ENCODE peak calls at places on chromosomes 2 and 18, in ten cellular contexts. One of them, this sample, is unnamed. For H3K27me3, the result is how much of the 10 kb centered on the place peaks cover.

GRCh38 chr18:9474103-9474982 is 970 bp upstream of the RALBP1 start:
- DNase-seq in CD4-positive, alpha-beta memory T cell: no peak
- DNase-seq in sigmoid colon: peak
- DNase-seq in astrocyte: peak
- DNase-seq in neuronal stem cell: no peak
- DNase-seq in ovary: peak
- DNase-seq in spleen: peak
- DNase-seq in left ventricle myocardium inferior: no peak
- DNase-seq in GM23248: peak
- DNase-seq in fibroblast of lung: no peak
- DNase-seq in this sample: peak

GRCh38 chr2:8154936-8155335 is 526.9 kb upstream of the ID2 start:
- DNase-seq in astrocyte: peak
- DNase-seq in fibroblast of lung: no peak
- DNase-seq in left ventricle myocardium inferior: no peak
- DNase-seq in neuronal stem cell: no peak
- DNase-seq in GM23248: peak
- DNase-seq in spleen: no peak
- DNase-seq in CD4-positive, alpha-beta memory T cell: no peak
- DNase-seq in ovary: no peak
- DNase-seq in sigmoid colon: no peak
- DNase-seq in this sample: no peak

GRCh38 chr2:237904806-237905599 is 45.6 kb downstream of the RAMP1 start:
- DNase-seq in spleen: peak
- DNase-seq in CD4-positive, alpha-beta memory T cell: no peak
- DNase-seq in GM23248: peak
- DNase-seq in left ventricle myocardium inferior: peak
- DNase-seq in fibroblast of lung: peak
- DNase-seq in ovary: no peak
- DNase-seq in neuronal stem cell: no peak
- DNase-seq in sigmoid colon: peak
- DNase-seq in astrocyte: peak
- DNase-seq in this sample: peak

GRCh38 chr2:168655207-168655606 is 147.2 kb upstream of the NOSTRIN start:
- DNase-seq in neuronal stem cell: no peak
- DNase-seq in left ventricle myocardium inferior: no peak
- DNase-seq in fibroblast of lung: no peak
- DNase-seq in astrocyte: no peak
- DNase-seq in sigmoid colon: no peak
- DNase-seq in CD4-positive, alpha-beta memory T cell: no peak
- DNase-seq in ovary: no peak
- DNase-seq in GM23248: no peak
- DNase-seq in spleen: no peak
- DNase-seq in this sample: no peak

GRCh38 chr2:179613701-179614100 is 247.7 kb downstream of the ZNF385B start:
- DNase-seq in CD4-positive, alpha-beta memory T cell: no peak
- DNase-seq in neuronal stem cell: no peak
- DNase-seq in spleen: no peak
- DNase-seq in astrocyte: no peak
- DNase-seq in left ventricle myocardium inferior: no peak
- DNase-seq in GM23248: peak
- DNase-seq in fibroblast of lung: peak
- DNase-seq in ovary: no peak
- DNase-seq in sigmoid colon: no peak
- DNase-seq in this sample: peak

GRCh38 chr2:232204457-232204931 is 174.1 kb upstream of the ALPP start:
- DNase-seq in spleen: no peak
- DNase-seq in astrocyte: peak
- DNase-seq in left ventricle myocardium inferior: peak
- DNase-seq in GM23248: peak
- DNase-seq in fibroblast of lung: no peak
- DNase-seq in neuronal stem cell: no peak
- DNase-seq in CD4-positive, alpha-beta memory T cell: no peak
- DNase-seq in ovary: peak
- DNase-seq in sigmoid colon: peak
- DNase-seq in this sample: no peak

GRCh38 chr2:111162718-111163331 is 42.1 kb downstream of the BCL2L11 start:
- DNase-seq in spleen: no peak
- DNase-seq in ovary: no peak
- DNase-seq in neuronal stem cell: no peak
- DNase-seq in sigmoid colon: no peak
- DNase-seq in left ventricle myocardium inferior: no peak
- DNase-seq in fibroblast of lung: no peak
- DNase-seq in GM23248: no peak
- DNase-seq in CD4-positive, alpha-beta memory T cell: no peak
- DNase-seq in astrocyte: peak
- DNase-seq in this sample: no peak

GRCh38 chr2:239368321-239368720 is 32.5 kb downstream of the HDAC4 start:
- DNase-seq in astrocyte: no peak
- DNase-seq in sigmoid colon: peak
- DNase-seq in spleen: no peak
- DNase-seq in ovary: peak
- DNase-seq in CD4-positive, alpha-beta memory T cell: no peak
- DNase-seq in neuronal stem cell: no peak
- DNase-seq in left ventricle myocardium inferior: no peak
- DNase-seq in fibroblast of lung: no peak
- DNase-seq in GM23248: no peak
- DNase-seq in this sample: no peak

GRCh38 chr2:218721934-218722333 is 11.3 kb downstream of the TTLL4 start:
- DNase-seq in neuronal stem cell: no peak
- DNase-seq in spleen: no peak
- DNase-seq in fibroblast of lung: no peak
- DNase-seq in sigmoid colon: no peak
- DNase-seq in GM23248: no peak
- DNase-seq in astrocyte: no peak
- DNase-seq in ovary: no peak
- DNase-seq in left ventricle myocardium inferior: no peak
- DNase-seq in CD4-positive, alpha-beta memory T cell: no peak
- DNase-seq in this sample: no peak

GRCh38 chr2:1886405-1886992 is 142.2 kb upstream of the PXDN start:
- DNase-seq in fibroblast of lung: peak
- DNase-seq in ovary: no peak
- DNase-seq in GM23248: peak
- DNase-seq in astrocyte: peak
- DNase-seq in sigmoid colon: no peak
- DNase-seq in neuronal stem cell: peak
- DNase-seq in left ventricle myocardium inferior: peak
- DNase-seq in spleen: no peak
- DNase-seq in CD4-positive, alpha-beta memory T cell: no peak
- DNase-seq in this sample: peak
- H3K27me3 ChIP-seq in fibroblast of lung: under half
- H3K27me3 ChIP-seq in ovary: under half
- H3K27me3 ChIP-seq in GM23248: under half
- H3K27me3 ChIP-seq in astrocyte: under half
- H3K27me3 ChIP-seq in sigmoid colon: under half
- H3K27me3 ChIP-seq in neuronal stem cell: under half
- H3K27me3 ChIP-seq in left ventricle myocardium inferior: under half
- H3K27me3 ChIP-seq in spleen: under half
- H3K27me3 ChIP-seq in CD4-positive, alpha-beta memory T cell: under half
- H3K27me3 ChIP-seq in this sample: under half

DNA sequence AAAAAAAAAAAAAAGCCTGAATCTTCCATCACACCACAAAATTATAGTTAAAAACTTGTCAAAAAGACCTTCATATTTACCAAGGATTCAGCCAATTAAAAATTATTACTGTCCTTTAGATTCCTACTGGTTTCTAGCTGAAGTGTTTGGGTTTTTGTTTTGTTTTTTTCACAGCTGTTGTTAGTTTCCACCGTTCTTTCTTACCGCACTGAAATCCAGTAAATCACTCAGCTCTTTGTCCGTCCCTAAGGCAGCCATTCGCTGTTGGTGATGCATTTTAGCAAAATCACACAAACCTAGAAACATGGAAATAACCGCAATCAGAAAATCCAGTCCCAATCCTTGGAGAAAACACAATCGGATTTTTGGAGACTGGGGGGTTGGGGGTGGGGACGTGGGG is 1.2 kb downstream of the TCF4 start:
- DNase-seq in GM23248: peak
- DNase-seq in neuronal stem cell: no peak
- DNase-seq in ovary: no peak
- DNase-seq in sigmoid colon: no peak
- DNase-seq in spleen: no peak
- DNase-seq in CD4-positive, alpha-beta memory T cell: no peak
- DNase-seq in astrocyte: peak
- DNase-seq in left ventricle myocardium inferior: no peak
- DNase-seq in fibroblast of lung: peak
- DNase-seq in this sample: no peak
- H3K4me3 ChIP-seq in GM23248: peak
- H3K4me3 ChIP-seq in neuronal stem cell: peak
- H3K4me3 ChIP-seq in ovary: peak
- H3K4me3 ChIP-seq in sigmoid colon: peak
- H3K4me3 ChIP-seq in spleen: peak
- H3K4me3 ChIP-seq in CD4-positive, alpha-beta memory T cell: no peak
- H3K4me3 ChIP-seq in astrocyte: peak
- H3K4me3 ChIP-seq in left ventricle myocardium inferior: peak
- H3K4me3 ChIP-seq in fibroblast of lung: peak
- H3K4me3 ChIP-seq in this sample: peak

GRCh38 chr2:240958366-240959213 is 39.8 kb upstream of the SNED1 start:
- DNase-seq in CD4-positive, alpha-beta memory T cell: no peak
- DNase-seq in astrocyte: no peak
- DNase-seq in left ventricle myocardium inferior: no peak
- DNase-seq in fibroblast of lung: no peak
- DNase-seq in ovary: peak
- DNase-seq in neuronal stem cell: no peak
- DNase-seq in spleen: peak
- DNase-seq in sigmoid colon: peak
- DNase-seq in GM23248: no peak
- DNase-seq in this sample: no peak

GRCh38 chr2:240955306-240956101 is 42.9 kb upstream of the SNED1 start:
- DNase-seq in spleen: no peak
- DNase-seq in CD4-positive, alpha-beta memory T cell: no peak
- DNase-seq in neuronal stem cell: no peak
- DNase-seq in ovary: peak
- DNase-seq in fibroblast of lung: no peak
- DNase-seq in astrocyte: no peak
- DNase-seq in left ventricle myocardium inferior: no peak
- DNase-seq in sigmoid colon: peak
- DNase-seq in GM23248: no peak
- DNase-seq in this sample: no peak

GRCh38 chr2:240957656-240958365 is 40.6 kb upstream of the SNED1 start:
- DNase-seq in astrocyte: no peak
- DNase-seq in GM23248: peak
- DNase-seq in spleen: no peak
- DNase-seq in ovary: peak
- DNase-seq in neuronal stem cell: no peak
- DNase-seq in fibroblast of lung: peak
- DNase-seq in CD4-positive, alpha-beta memory T cell: no peak
- DNase-seq in left ventricle myocardium inferior: no peak
- DNase-seq in sigmoid colon: peak
- DNase-seq in this sample: peak

GRCh38 chr2:240956161-240956934 is 42.1 kb upstream of the SNED1 start:
- DNase-seq in ovary: peak
- DNase-seq in neuronal stem cell: no peak
- DNase-seq in left ventricle myocardium inferior: peak
- DNase-seq in sigmoid colon: peak
- DNase-seq in spleen: peak
- DNase-seq in astrocyte: no peak
- DNase-seq in GM23248: no peak
- DNase-seq in fibroblast of lung: peak
- DNase-seq in CD4-positive, alpha-beta memory T cell: no peak
- DNase-seq in this sample: no peak

DNA sequence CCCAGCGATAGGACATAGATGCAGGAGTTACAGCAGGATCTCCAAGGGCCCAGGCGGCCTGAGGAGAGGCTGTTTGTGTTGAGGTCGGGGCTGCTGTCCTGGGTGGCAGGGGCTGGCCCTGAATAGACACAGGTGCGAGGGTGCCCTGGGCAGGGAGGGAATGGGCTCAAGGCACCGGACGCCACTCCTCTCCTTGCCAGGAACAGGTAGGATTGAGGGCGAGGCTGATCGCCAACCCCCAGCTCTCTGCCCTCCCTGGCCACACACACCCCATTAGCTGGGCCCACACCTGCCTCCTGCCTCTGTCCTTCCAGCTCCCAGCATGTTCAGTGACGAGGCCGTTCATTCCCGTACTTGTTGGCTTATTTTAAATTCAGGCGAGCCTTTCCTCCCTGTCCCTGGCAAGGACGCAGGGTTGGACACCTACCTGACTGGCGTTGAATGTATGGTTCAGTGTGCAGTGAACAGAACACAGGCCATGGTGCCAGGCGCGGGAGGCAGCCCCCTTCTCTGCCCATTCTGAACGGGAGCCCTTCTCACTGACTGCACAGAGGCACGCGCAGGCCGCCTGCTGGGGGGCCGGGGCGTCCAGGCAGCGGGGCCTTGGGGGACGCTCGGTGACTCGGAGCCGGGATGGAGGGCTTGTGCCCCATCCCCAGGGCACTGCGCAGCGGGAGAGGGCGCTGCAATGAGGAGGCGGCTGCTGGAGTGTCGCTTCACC is 41.3 kb upstream of the SNED1 start:
- DNase-seq in astrocyte: no peak
- DNase-seq in left ventricle myocardium inferior: peak
- DNase-seq in neuronal stem cell: no peak
- DNase-seq in ovary: peak
- DNase-seq in GM23248: no peak
- DNase-seq in CD4-positive, alpha-beta memory T cell: no peak
- DNase-seq in fibroblast of lung: no peak
- DNase-seq in spleen: peak
- DNase-seq in sigmoid colon: peak
- DNase-seq in this sample: no peak
- H3K27me3 ChIP-seq in astrocyte: under half
- H3K27me3 ChIP-seq in left ventricle myocardium inferior: under half
- H3K27me3 ChIP-seq in neuronal stem cell: under half
- H3K27me3 ChIP-seq in ovary: under half
- H3K27me3 ChIP-seq in GM23248: under half
- H3K27me3 ChIP-seq in CD4-positive, alpha-beta memory T cell: under half
- H3K27me3 ChIP-seq in fibroblast of lung: under half
- H3K27me3 ChIP-seq in spleen: under half
- H3K27me3 ChIP-seq in sigmoid colon: under half
- H3K27me3 ChIP-seq in this sample: under half

GRCh38 chr2:58239243-58239642 is 1.9 kb downstream of the FANCL start:
- DNase-seq in spleen: no peak
- DNase-seq in ovary: no peak
- DNase-seq in sigmoid colon: no peak
- DNase-seq in GM23248: no peak
- DNase-seq in astrocyte: no peak
- DNase-seq in CD4-positive, alpha-beta memory T cell: no peak
- DNase-seq in fibroblast of lung: no peak
- DNase-seq in neuronal stem cell: no peak
- DNase-seq in left ventricle myocardium inferior: no peak
- DNase-seq in this sample: no peak

GRCh38 chr2:58240595-58240937 is 559 bp downstream of the FANCL start:
- DNase-seq in GM23248: no peak
- DNase-seq in neuronal stem cell: no peak
- DNase-seq in astrocyte: no peak
- DNase-seq in ovary: no peak
- DNase-seq in spleen: no peak
- DNase-seq in fibroblast of lung: no peak
- DNase-seq in CD4-positive, alpha-beta memory T cell: no peak
- DNase-seq in sigmoid colon: no peak
- DNase-seq in left ventricle myocardium inferior: no peak
- DNase-seq in this sample: no peak

GRCh38 chr2:58235170-58235569 is 6.0 kb downstream of the FANCL start:
- DNase-seq in sigmoid colon: no peak
- DNase-seq in astrocyte: no peak
- DNase-seq in CD4-positive, alpha-beta memory T cell: no peak
- DNase-seq in GM23248: no peak
- DNase-seq in fibroblast of lung: no peak
- DNase-seq in spleen: no peak
- DNase-seq in ovary: no peak
- DNase-seq in left ventricle myocardium inferior: no peak
- DNase-seq in neuronal stem cell: no peak
- DNase-seq in this sample: no peak

GRCh38 chr2:58235988-58236387 is 5.1 kb downstream of the FANCL start:
- DNase-seq in ovary: no peak
- DNase-seq in left ventricle myocardium inferior: no peak
- DNase-seq in neuronal stem cell: no peak
- DNase-seq in CD4-positive, alpha-beta memory T cell: no peak
- DNase-seq in fibroblast of lung: no peak
- DNase-seq in GM23248: no peak
- DNase-seq in spleen: no peak
- DNase-seq in sigmoid colon: no peak
- DNase-seq in astrocyte: no peak
- DNase-seq in this sample: no peak

GRCh38 chr2:58237741-58238140 is 3.4 kb downstream of the FANCL start:
- DNase-seq in GM23248: no peak
- DNase-seq in neuronal stem cell: no peak
- DNase-seq in left ventricle myocardium inferior: no peak
- DNase-seq in astrocyte: no peak
- DNase-seq in spleen: no peak
- DNase-seq in fibroblast of lung: no peak
- DNase-seq in CD4-positive, alpha-beta memory T cell: no peak
- DNase-seq in sigmoid colon: no peak
- DNase-seq in ovary: no peak
- DNase-seq in this sample: no peak
- H3K4me3 ChIP-seq in GM23248: no peak
- H3K4me3 ChIP-seq in neuronal stem cell: no peak
- H3K4me3 ChIP-seq in left ventricle myocardium inferior: no peak
- H3K4me3 ChIP-seq in astrocyte: no peak
- H3K4me3 ChIP-seq in spleen: no peak
- H3K4me3 ChIP-seq in fibroblast of lung: no peak
- H3K4me3 ChIP-seq in CD4-positive, alpha-beta memory T cell: no peak
- H3K4me3 ChIP-seq in sigmoid colon: no peak
- H3K4me3 ChIP-seq in ovary: no peak
- H3K4me3 ChIP-seq in this sample: no peak